ENCODE peak calls at places on chromosomes 16 and 17, in four cellular contexts. M is GM13976, K is non-pigmented ciliary epithelial cell, V is NCI-H1105 treated with DMSO at 0.1 percent for 48 hours. I is an unnamed sample.

GRCh38 chr17:65041518-65041917 is 15.0 kb downstream of the GNA13 start:
- DNase-seq in V (no peak), K (no peak), M (no peak), I (no peak)

GRCh38 chr17:38322156-38322779 is 21.5 kb downstream of the GPR179 start:
- DNase-seq in M (peak), V (peak), K (no peak), I (peak)

GRCh38 chr17:21190078-21190477 is 23.9 kb downstream of the TMEM11 start:
- DNase-seq in M (no peak), V (no peak), K (no peak), I (no peak)

GRCh38 chr16:85916141-85916890 is 17.4 kb downstream of the IRF8 start:
- DNase-seq in M (no peak), V (no peak), K (no peak), I (peak)

GRCh38 chr16:4402439-4403132 is 13.8 kb downstream of the CORO7 start:
- DNase-seq in K (no peak), V (peak), M (peak), I (peak)

GRCh38 chr17:68993112-68993511 is 37.9 kb upstream of the ABCA8 start:
- DNase-seq in V (no peak), M (no peak), K (no peak), I (peak)

GRCh38 chr17:38667787-38668122 is 7.0 kb downstream of the EPOP start:
- DNase-seq in M (no peak), V (no peak), K (no peak), I (no peak)

GRCh38 chr17:72125742-72126141 is 4.9 kb downstream of the SOX9 start:
- DNase-seq in K (no peak), V (no peak), M (no peak), I (no peak)

GRCh38 chr17:57108656-57109392 is 23.8 kb downstream of the AKAP1 start:
- DNase-seq in K (no peak), V (no peak), M (no peak), I (no peak)

I was measured in hepatocyte.